ENCODE peak calls at places on chromosomes 7 and 10, in ten cellular contexts. C is stimulated activated CD4-positive, alpha-beta T cell treated with anti-CD3 and anti-CD28 coated beads, Interleukin-12 subunit alpha, Interleukin-12 subunit beta, amount 100 ng/mL, for 24 hours; N is activated T-cell treated with anti-CD3 and anti-CD28 coated beads for 1 hour; H is adipocyte; W is foreskin keratinocyte; Q is D341Med; P is SW480; E is posterior vena cava; L is germinal center; T is GM12878. I is an unnamed sample.

GRCh38 chr10:24556746-24557742 is 166.6 kb downstream of the ARHGAP21 start:
- DNase-seq in T (no peak), H (peak; percentile 81), W (peak; percentile 54), L (peak; percentile 24), N (no peak), C (no peak), Q (peak; percentile 57), E (no peak), P (peak; percentile 46), I (peak; percentile 76)

GRCh38 chr10:67725567-67725966 is 29.6 kb upstream of the CTNNA3 start:
- DNase-seq in T (no peak), P (no peak), E (no peak), N (no peak), C (no peak), L (no peak), W (no peak), Q (no peak), H (no peak), I (no peak)

GRCh38 chr7:70920886-70921285 is 211.1 kb upstream of the GALNT17 start:
- DNase-seq in T (no peak), P (no peak), E (no peak), H (no peak), W (no peak), N (no peak), C (no peak), Q (no peak), L (no peak), I (peak; percentile 59)

GRCh38 chr10:125684583-125684982 is 1.6 kb upstream of the TEX36 start:
- DNase-seq in H (no peak), T (no peak), Q (no peak), W (no peak), N (no peak), C (no peak), P (no peak), L (no peak), E (no peak), I (no peak)

GRCh38 chr10:85946713-85947326 is 419.8 kb downstream of the GRID1 start:
- DNase-seq in N (no peak), H (no peak), E (no peak), C (no peak), W (no peak), T (peak; percentile 87), Q (no peak), L (peak; percentile 45), P (no peak), I (no peak)

GRCh38 chr7:2601907-2602735 is 29.7 kb upstream of the TTYH3 start:
- DNase-seq in W (no peak), E (no peak), L (no peak), T (no peak), Q (no peak), N (no peak), P (peak; percentile 84), H (no peak), C (no peak), I (no peak)

GRCh38 chr10:113073549-113074189 is 123.6 kb downstream of the TCF7L2 start:
- DNase-seq in C (no peak), W (peak; percentile 82), N (no peak), P (peak; percentile 94), H (no peak), T (no peak), Q (no peak), E (peak; percentile 95), L (no peak), I (peak; percentile 87)

GRCh38 chr10:29923416-29923970 is 135.9 kb downstream of the JCAD start:
- DNase-seq in H (no peak), Q (no peak), L (no peak), W (no peak), P (no peak), C (no peak), N (no peak), T (no peak), E (no peak), I (no peak)

GRCh38 chr10:112532053-112532658 is 85.1 kb downstream of the VTI1A start:
- DNase-seq in Q (no peak), E (no peak), T (peak; percentile 71), W (no peak), N (no peak), C (no peak), L (peak; percentile 10), H (no peak), P (peak; percentile 83), I (no peak)

GRCh38 chr7:79308176-79308575 is 145.3 kb downstream of the MAGI2 start:
- DNase-seq in N (no peak), T (no peak), Q (no peak), P (no peak), C (no peak), E (no peak), W (peak; percentile 7), H (peak; percentile 35), L (no peak), I (peak; percentile 50)

GRCh38 chr7:81857385-81857784 is 87.5 kb upstream of the HGF start:
- DNase-seq in N (no peak), H (peak; percentile 26), L (no peak), C (no peak), Q (no peak), W (no peak), T (no peak), E (no peak), P (no peak), I (no peak)

GRCh38 chr10:110681023-110681681 is 37.0 kb downstream of the RBM20 start:
- DNase-seq in L (peak; percentile 28), Q (peak; percentile 70), W (no peak), N (no peak), H (peak; percentile 44), C (no peak), T (no peak), P (no peak), E (no peak), I (peak; percentile 93)

GRCh38 chr10:133260895-133261725 is 15.6 kb downstream of the ADAM8 start:
- DNase-seq in T (no peak), P (peak; percentile 60), Q (peak; percentile 80), W (no peak), E (peak; percentile 89), H (peak; percentile 68), C (no peak), N (no peak), L (peak; percentile 74), I (peak; percentile 65)

GRCh38 chr10:70758757-70759514 is 26.2 kb downstream of the TBATA start:
- DNase-seq in H (peak; percentile 93), L (peak; percentile 51), W (peak; percentile 36), Q (peak; percentile 66), T (peak; percentile 17), N (peak; percentile 61), P (peak; percentile 55), C (peak; percentile 52), E (peak; percentile 77), I (peak; percentile 93)

GRCh38 chr10:60644436-60645130 is 133.7 kb upstream of the CDK1 start:
- DNase-seq in L (no peak), N (no peak), T (no peak), Q (no peak), C (no peak), E (no peak), H (no peak), W (no peak), P (no peak), I (no peak)